ENCODE peak calls at places on chromosomes 13 and 19, in five cellular contexts. G, O, M, C and W are unnamed samples.

GRCh38 chr19:50607874-50608785 is 31.6 kb downstream of the SYT3 start:
- DNase-seq in G (peak; percentile 90), O (no peak), M (peak; percentile 75), C (peak; percentile 42), W (no peak)

GRCh38 chr19:14408641-14409120 is 10.5 kb downstream of the DDX39A start:
- DNase-seq in G (peak; percentile 84), O (no peak), M (no peak), C (no peak), W (no peak)

GRCh38 chr19:16473875-16474397 is 2.2 kb upstream of the EPS15L1 start:
- DNase-seq in G (no peak), O (no peak), M (no peak), C (peak; percentile 55), W (no peak)

GRCh38 chr19:37931941-37932655 is 25.1 kb downstream of the SIPA1L3 start:
- DNase-seq in G (peak; percentile 54), O (peak; percentile 89), M (no peak), C (peak; percentile 94), W (no peak)

GRCh38 chr19:7988307-7988706 is 17.1 kb downstream of the ELAVL1 start:
- DNase-seq in G (no peak), O (no peak), M (no peak), C (no peak), W (no peak)

GRCh38 chr19:43763473-43763939 is 8.7 kb upstream of the SMG9 start:
- DNase-seq in G (no peak), O (no peak), M (peak; percentile 53), C (no peak), W (no peak)

GRCh38 chr19:46431824-46432223 is 3.1 kb upstream of the PNMA8C start:
- DNase-seq in G (no peak), O (no peak), M (no peak), C (no peak), W (no peak)

GRCh38 chr13:112703935-112704633 is 14.2 kb downstream of the ATP11A start:
- DNase-seq in G (peak; percentile 69), O (no peak), M (no peak), C (no peak), W (no peak)

GRCh38 chr13:94427313-94427712 is 52.2 kb downstream of the DCT start:
- DNase-seq in G (no peak), O (no peak), M (no peak), C (no peak), W (no peak)

GRCh38 chr13:95870421-95870820 is 182.8 kb downstream of the UGGT2 start:
- DNase-seq in G (no peak), O (no peak), M (no peak), C (no peak), W (no peak)

DNA sequence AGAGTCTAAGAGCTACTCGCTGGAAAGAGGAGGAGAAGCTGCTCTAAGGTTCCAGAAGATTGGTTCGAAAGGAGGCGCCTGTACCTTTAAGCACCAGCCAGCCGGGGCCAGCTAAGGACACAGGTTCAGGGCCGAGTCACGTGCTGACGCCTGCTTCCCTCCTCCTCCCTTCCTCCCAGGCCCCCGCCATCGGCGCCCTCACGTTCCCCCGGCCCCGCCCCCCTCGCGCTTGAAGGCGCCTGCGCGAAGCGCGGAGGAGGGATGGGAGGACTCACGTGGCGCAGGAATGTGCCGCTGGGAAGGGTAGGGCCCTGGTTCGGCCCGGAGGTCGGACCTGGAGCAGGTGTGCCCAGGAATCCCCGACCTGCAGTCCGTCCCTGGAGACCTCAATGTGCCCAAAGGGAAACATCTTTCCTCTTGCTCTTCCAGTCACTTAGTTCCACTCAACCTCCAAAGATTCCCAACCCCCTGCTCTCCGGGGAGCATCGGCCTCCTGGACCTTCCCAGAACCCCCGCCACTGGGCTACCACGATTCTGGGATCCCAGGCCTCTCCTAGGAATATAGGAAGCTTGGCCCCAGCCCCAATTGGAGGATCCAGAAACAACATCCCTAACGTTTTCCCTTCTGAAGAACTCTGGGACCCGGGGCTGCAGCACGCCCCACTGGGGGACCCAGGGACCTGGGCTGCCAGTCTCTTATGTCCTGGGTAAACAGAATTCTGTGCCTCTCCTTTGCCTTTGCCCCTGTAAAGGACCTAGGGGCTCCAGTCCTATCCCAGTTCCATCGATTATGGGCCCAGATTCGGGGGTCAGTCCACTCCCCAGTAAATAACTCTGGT is 2.5 kb downstream of the DBP start:
- DNase-seq in G (peak; percentile 99), O (peak; percentile 99), M (peak; percentile 97), C (peak; percentile 99), W (peak; percentile 98)
- TF ChIP-seq POLR2A in G (peak; percentile 25), O (no peak), M (peak; percentile 39), C (no peak), W (peak; percentile 71)

GRCh38 chr19:3045885-3046603 is 16.3 kb downstream of the TLE5 start:
- DNase-seq in G (no peak), O (no peak), M (no peak), C (no peak), W (no peak)
- H3K4me3 ChIP-seq in G (no peak overlapping the region), O (no peak overlapping the region), M (no peak overlapping the region), C (no peak overlapping the region), W (no peak overlapping the region)

GRCh38 chr19:10968527-10969081 is 7.8 kb downstream of the SMARCA4 start:
- DNase-seq in G (no peak), O (no peak), M (no peak), C (no peak), W (no peak)
- H3K27ac ChIP-seq in G (no peak overlapping the region), O (peak overlapping the region; percentile 34), M (peak overlapping the region; percentile 34), C (no peak overlapping the region), W (no peak overlapping the region)

DNA sequence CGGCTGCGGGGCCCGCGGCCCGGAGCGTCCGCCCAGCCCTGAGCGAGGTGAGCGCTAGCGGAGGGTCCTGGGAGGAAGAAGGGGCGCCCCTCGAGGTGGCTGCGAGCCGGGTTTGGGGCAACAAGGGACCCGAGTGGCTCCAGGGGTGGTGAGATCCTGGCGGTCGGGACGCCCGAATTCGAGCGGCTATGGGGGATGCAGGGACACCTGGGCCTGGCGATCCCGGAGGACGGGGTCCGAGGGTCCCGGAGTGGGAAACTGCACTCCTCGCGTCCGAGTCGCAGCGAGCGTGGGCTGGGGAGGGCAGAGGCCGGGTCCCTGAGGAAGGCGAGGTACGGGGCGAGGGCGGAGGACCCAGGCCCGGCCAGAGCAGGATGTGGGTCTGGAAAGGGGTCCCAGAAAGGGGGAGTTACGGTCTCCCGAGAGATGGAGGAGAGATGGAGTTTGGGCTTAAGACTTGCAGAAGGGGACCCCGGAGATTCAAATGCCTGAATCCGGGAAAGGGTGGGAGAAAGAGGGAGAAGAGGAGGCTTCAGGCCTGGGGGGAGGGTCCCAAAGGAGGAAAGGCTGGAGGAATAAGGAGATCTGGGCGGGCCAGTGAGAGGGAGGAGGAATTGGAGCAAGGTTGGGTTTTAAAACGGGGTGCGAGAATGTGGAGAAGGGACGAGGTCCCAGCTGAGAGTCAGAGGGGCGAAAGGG is 542 bp downstream of the CACNG7 start:
- DNase-seq in G (no peak), O (no peak), M (no peak), C (no peak), W (no peak)
- TF ChIP-seq POLR2A in G (no peak), O (no peak), M (no peak), C (no peak), W (no peak)

GRCh38 chr19:18194554-18195238 is 1.7 kb downstream of the MPV17L2 start:
- DNase-seq in G (peak; percentile 86), O (no peak), M (no peak), C (no peak), W (no peak)
- H3K4me3 ChIP-seq in G (peak overlapping the region; percentile 76), O (peak overlapping the region; percentile 88), M (no peak overlapping the region), C (peak overlapping the region; percentile 65), W (peak overlapping the region; percentile 4)